ENCODE peak calls at places on chromosomes 4 and X, in seven cellular contexts. C is fibroblast of lung; V is colonic mucosa; Q is heart right ventricle; Y is right atrium auricular region; J is CD8-positive, alpha-beta T cell; W is tibial nerve. K is an unnamed sample.

GRCh38 chr4:87317527-87317926 is 5.2 kb downstream of the HSD17B13 start:
- DNase-seq in C (no peak), V (no peak), Q (no peak), Y (no peak), J (no peak), W (no peak), K (peak)

GRCh38 chrX:95076449-95076848 is 1402.4 kb downstream of the FAM133A start:
- DNase-seq in C (peak), V (no peak), Q (no peak), Y (no peak), J (no peak), W (no peak), K (no peak)

GRCh38 chr4:166432842-166433241 is 559.8 kb downstream of the TLL1 start:
- DNase-seq in C (no peak), V (no peak), Q (no peak), Y (no peak), J (no peak), W (no peak), K (no peak)

GRCh38 chr4:88860594-88860993 is 163.0 kb upstream of the NAP1L5 start:
- DNase-seq in C (peak), V (no peak), Q (no peak), Y (no peak), J (no peak), W (no peak), K (no peak)

GRCh38 chr4:150268444-150268843 is 190.2 kb downstream of the DCLK2 start:
- DNase-seq in C (no peak), V (no peak), Q (no peak), Y (no peak), J (no peak), W (no peak), K (no peak)

GRCh38 chr4:109302366-109303140 is at the start of gene COL25A1:
- DNase-seq in C (peak), V (peak), Q (peak), Y (no peak), J (peak), W (peak), K (peak)

GRCh38 chr4:74758521-74758920 is 35.8 kb downstream of the BTC start:
- DNase-seq in C (no peak), V (no peak), Q (no peak), Y (no peak), J (no peak), W (no peak), K (no peak)

GRCh38 chrX:149630681-149631292 is 805 bp downstream of the TMEM185A start:
- DNase-seq in C (peak), V (no peak), Q (peak), Y (no peak), J (no peak), W (no peak), K (no peak)

GRCh38 chrX:80747832-80748231 is 61.8 kb downstream of the BRWD3 start:
- DNase-seq in C (peak), V (no peak), Q (no peak), Y (no peak), J (no peak), W (no peak), K (no peak)

GRCh38 chr4:187726485-187726884 is 269.1 kb upstream of the ZFP42 start:
- DNase-seq in C (no peak), V (no peak), Q (no peak), Y (no peak), J (no peak), W (no peak), K (no peak)

GRCh38 chr4:175509320-175509719 is 302.7 kb downstream of the GPM6A start:
- DNase-seq in C (no peak), V (no peak), Q (no peak), Y (no peak), J (no peak), W (no peak), K (no peak)

GRCh38 chr4:87423313-87424031 is 1.1 kb downstream of the NUDT9 start:
- DNase-seq in C (no peak), V (no peak), Q (no peak), Y (no peak), J (no peak), W (no peak), K (no peak)

GRCh38 chr4:24802648-24803047 is 7.3 kb downstream of the SOD3 start:
- DNase-seq in C (peak), V (no peak), Q (no peak), Y (peak), J (no peak), W (no peak), K (no peak)

GRCh38 chr4:121551881-121552280 is 144.9 kb downstream of the ANXA5 start:
- DNase-seq in C (peak), V (no peak), Q (peak), Y (no peak), J (no peak), W (peak), K (no peak)

GRCh38 chrX:102154218-102154860 is 1.4 kb downstream of the BEX5 start:
- DNase-seq in C (no peak), V (peak), Q (no peak), Y (no peak), J (no peak), W (no peak), K (no peak)

GRCh38 chrX:84175943-84176342 is 12.1 kb downstream of the RPS6KA6 start:
- DNase-seq in C (no peak), V (no peak), Q (no peak), Y (no peak), J (no peak), W (no peak), K (no peak)

GRCh38 chr4:22003878-22004277 is 55.3 kb upstream of the KCNIP4 start:
- DNase-seq in C (no peak), V (no peak), Q (no peak), Y (no peak), J (no peak), W (no peak), K (no peak)

GRCh38 chrX:63754141-63754859 is 30.7 kb downstream of the ARHGEF9 start:
- DNase-seq in C (peak), V (peak), Q (no peak), Y (no peak), J (peak), W (no peak), K (no peak)

GRCh38 chrX:70479197-70479969 is 34.7 kb downstream of the DLG3 start:
- DNase-seq in C (peak), V (no peak), Q (no peak), Y (no peak), J (no peak), W (no peak), K (no peak)

GRCh38 chr4:110854021-110854678 is 231.3 kb upstream of the PITX2 start:
- DNase-seq in C (peak), V (peak), Q (no peak), Y (no peak), J (no peak), W (no peak), K (no peak)

GRCh38 chrX:68989865-68990606 is 161.2 kb downstream of the EFNB1 start:
- DNase-seq in C (peak), V (no peak), Q (peak), Y (no peak), J (no peak), W (no peak), K (peak)

GRCh38 chr4:56641494-56642051 is 39.5 kb downstream of the HOPX start:
- DNase-seq in C (peak), V (no peak), Q (no peak), Y (no peak), J (no peak), W (no peak), K (no peak)

GRCh38 chr4:5993876-5994811 is 24.1 kb downstream of the C4orf50 start:
- DNase-seq in C (no peak), V (no peak), Q (no peak), Y (no peak), J (no peak), W (no peak), K (no peak)

GRCh38 chr4:101033986-101034385 is 313.3 kb downstream of the PPP3CA start:
- DNase-seq in C (no peak), V (no peak), Q (no peak), Y (no peak), J (no peak), W (no peak), K (no peak)

GRCh38 chr4:124276461-124276860 is 436.1 kb downstream of the ANKRD50 start:
- DNase-seq in C (peak), V (no peak), Q (no peak), Y (no peak), J (no peak), W (no peak), K (no peak)

GRCh38 chrX:153361781-153362397 is 27.9 kb downstream of the ZNF275 start:
- DNase-seq in C (peak), V (no peak), Q (no peak), Y (no peak), J (no peak), W (no peak), K (no peak)

GRCh38 chr4:5678977-5679376 is 29.4 kb downstream of the EVC2 start:
- DNase-seq in C (peak), V (no peak), Q (no peak), Y (no peak), J (no peak), W (no peak), K (no peak)

GRCh38 chr4:1028574-1029220 is 17.3 kb downstream of the FGFRL1 start:
- DNase-seq in C (no peak), V (no peak), Q (no peak), Y (no peak), J (no peak), W (no peak), K (no peak)

GRCh38 chrX:112510629-112511028 is 169.1 kb downstream of the LHFPL1 start:
- DNase-seq in C (no peak), V (no peak), Q (no peak), Y (no peak), J (no peak), W (no peak), K (no peak)

GRCh38 chrX:22392176-22392814 is 119.6 kb downstream of the CBLL2 start:
- DNase-seq in C (peak), V (no peak), Q (no peak), Y (no peak), J (no peak), W (no peak), K (no peak)

GRCh38 chrX:42948723-42949122 is 170.8 kb upstream of the PPP1R2C start:
- DNase-seq in C (no peak), V (no peak), Q (no peak), Y (no peak), J (no peak), W (no peak), K (no peak)

GRCh38 chrX:130176354-130176776 is 4.6 kb downstream of the RAB33A start:
- DNase-seq in C (peak), V (no peak), Q (no peak), Y (no peak), J (no peak), W (no peak), K (no peak)

GRCh38 chrX:44344687-44345086 is 1.2 kb upstream of the EFHC2 start:
- DNase-seq in C (no peak), V (no peak), Q (no peak), Y (no peak), J (peak), W (no peak), K (no peak)

GRCh38 chr4:1048781-1049590 is 37.6 kb downstream of the FGFRL1 start:
- DNase-seq in C (no peak), V (no peak), Q (no peak), Y (no peak), J (no peak), W (no peak), K (no peak)

GRCh38 chr4:1960170-1960825 is 48.5 kb downstream of the NELFA start:
- DNase-seq in C (peak), V (no peak), Q (no peak), Y (no peak), J (no peak), W (no peak), K (peak)

GRCh38 chrX:13487731-13488505 is 81.5 kb upstream of the EGFL6 start:
- DNase-seq in C (peak), V (peak), Q (peak), Y (no peak), J (peak), W (peak), K (peak)

GRCh38 chrX:786441-786881 is 155.9 kb downstream of the SHOX start:
- DNase-seq in C (no peak), V (peak), Q (no peak), Y (no peak), J (no peak), W (no peak), K (no peak)

GRCh38 chr4:39846135-39846534 is 131.6 kb downstream of the PDS5A start:
- DNase-seq in C (peak), V (no peak), Q (no peak), Y (no peak), J (no peak), W (no peak), K (no peak)

GRCh38 chrX:78024349-78025108 is 55.1 kb upstream of the PGAM4 start:
- DNase-seq in C (peak), V (peak), Q (no peak), Y (no peak), J (peak), W (peak), K (peak)

GRCh38 chr4:25863347-25863784 is 578 bp upstream of the SEL1L3 start:
- DNase-seq in C (no peak), V (peak), Q (no peak), Y (no peak), J (no peak), W (no peak), K (peak)

GRCh38 chrX:154605566-154605965 is 13.5 kb downstream of the CTAG1B start:
- DNase-seq in C (no peak), V (no peak), Q (no peak), Y (no peak), J (no peak), W (no peak), K (no peak)

GRCh38 chrX:154600962-154601374 is 16.0 kb downstream of the CTAG1A start:
- DNase-seq in C (peak), V (no peak), Q (no peak), Y (no peak), J (no peak), W (no peak), K (no peak)

GRCh38 chrX:154602226-154602625 is 16.9 kb downstream of the CTAG1B start:
- DNase-seq in C (no peak), V (no peak), Q (no peak), Y (no peak), J (no peak), W (no peak), K (no peak)

GRCh38 chrX:154603438-154604430 is 15.3 kb downstream of the CTAG1B start:
- DNase-seq in C (peak), V (no peak), Q (no peak), Y (no peak), J (no peak), W (no peak), K (no peak)

GRCh38 chrX:154602766-154603437 is 16.2 kb downstream of the CTAG1B start:
- DNase-seq in C (no peak), V (no peak), Q (no peak), Y (no peak), J (no peak), W (no peak), K (no peak)
- TF ChIP-seq CTCF in C (no peak), V (no peak), Q (no peak), Y (no peak), J (no peak), W (no peak), K (no peak)

GRCh38 chr4:113145147-113145518 is 95.7 kb downstream of the ANK2 start:
- DNase-seq in C (no peak), V (no peak), Q (no peak), Y (no peak), J (no peak), W (no peak), K (no peak)
- H3K27ac ChIP-seq in C (no peak), V (no peak), Q (peak), Y (peak), J (no peak), W (peak), K (no peak)

DNA sequence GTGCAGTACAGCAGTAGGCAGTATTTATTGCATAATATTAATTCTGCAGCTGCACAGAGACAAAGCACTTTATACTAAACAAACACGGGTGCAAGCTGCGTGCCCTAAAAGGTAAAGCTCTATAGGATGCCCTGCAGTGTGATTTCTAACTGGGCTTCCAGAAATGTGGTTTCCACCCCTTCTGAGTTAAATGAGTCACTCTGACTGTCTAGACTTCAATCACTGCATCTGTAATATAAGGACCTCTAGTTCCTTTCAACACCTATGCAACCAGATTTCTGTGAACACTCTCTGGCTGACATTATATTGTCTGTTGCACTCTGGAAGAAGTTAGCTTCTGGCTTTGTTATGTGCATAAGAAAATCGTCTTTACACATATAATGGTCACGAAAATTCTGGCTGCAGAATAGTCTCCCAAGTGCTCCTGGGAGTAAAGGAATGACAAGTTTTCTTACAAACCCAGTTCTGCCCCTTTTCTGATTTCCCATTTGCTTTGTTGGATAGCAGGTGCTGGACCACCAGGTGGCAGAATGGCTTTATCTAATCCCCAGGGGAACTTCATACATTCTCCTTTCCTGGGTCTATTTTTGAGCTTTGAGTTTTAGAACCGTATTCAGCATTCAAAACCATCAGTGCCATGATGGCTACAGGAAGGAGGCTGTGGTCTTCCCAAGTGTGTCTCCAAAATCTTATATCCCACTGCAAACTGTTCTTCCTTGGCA is 842.2 kb downstream of the STIM2 start:
- DNase-seq in C (peak), V (no peak), Q (no peak), Y (no peak), J (no peak), W (no peak), K (no peak)
- TF ChIP-seq CTCF in C (peak), V (no peak), Q (no peak), Y (no peak), J (no peak), W (no peak), K (peak)

GRCh38 chr4:146059153-146059552 is 116.4 kb upstream of the LSM6 start:
- DNase-seq in C (no peak), V (no peak), Q (no peak), Y (no peak), J (no peak), W (no peak), K (no peak)

GRCh38 chr4:146061610-146062324 is 113.8 kb upstream of the LSM6 start:
- DNase-seq in C (no peak), V (no peak), Q (no peak), Y (no peak), J (no peak), W (no peak), K (no peak)

GRCh38 chr4:146059865-146060264 is 115.7 kb upstream of the LSM6 start:
- DNase-seq in C (no peak), V (no peak), Q (no peak), Y (no peak), J (no peak), W (no peak), K (no peak)

GRCh38 chr4:146063143-146063542 is 112.4 kb upstream of the LSM6 start:
- DNase-seq in C (peak), V (no peak), Q (no peak), Y (no peak), J (no peak), W (no peak), K (no peak)

DNA sequence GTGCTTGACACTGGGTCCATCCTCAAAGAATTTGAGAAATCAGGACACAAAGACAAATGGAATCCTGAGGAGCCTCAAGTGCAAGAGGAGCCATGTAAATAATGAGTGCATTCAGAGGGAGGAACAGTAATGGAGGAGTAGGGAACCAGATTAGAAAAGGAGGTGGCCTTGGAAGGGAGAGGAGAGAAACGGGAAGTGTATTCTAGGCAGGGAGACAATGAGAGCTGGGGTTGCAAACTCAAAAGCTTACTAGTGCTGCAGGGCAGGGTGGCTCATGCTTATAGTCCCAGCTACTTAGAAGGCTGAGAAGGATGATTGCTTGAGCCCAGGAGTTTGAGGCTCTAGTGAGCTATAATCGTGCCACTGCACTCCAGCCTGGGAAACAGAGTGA is 113.2 kb upstream of the LSM6 start:
- DNase-seq in C (no peak), V (no peak), Q (no peak), Y (no peak), J (no peak), W (no peak), K (no peak)
- H3K27ac ChIP-seq in C (no peak), V (no peak), Q (no peak), Y (no peak), J (no peak), W (no peak), K (no peak)

K was measured in body of pancreas.